ENCODE peak calls at places on chromosomes 6 and 20, in eight cellular contexts. One of them, this sample, is unnamed. For H3K36me3, the result is how much of the 10 kb centered on the place peaks cover.

GRCh38 chr20:11912664-11913415 is 4.9 kb upstream of the BTBD3 start:
- DNase-seq in body of pancreas: no peak
- DNase-seq in lung: no peak
- DNase-seq in OCI-LY7: no peak
- DNase-seq in Panc1: no peak
- DNase-seq in keratinocyte: no peak
- DNase-seq in heart right ventricle: no peak
- DNase-seq in neural progenitor cell: no peak
- DNase-seq in this sample: no peak

GRCh38 chr6:108004861-108005260 is 46.9 kb upstream of the SEC63 start:
- DNase-seq in body of pancreas: no peak
- DNase-seq in lung: no peak
- DNase-seq in OCI-LY7: no peak
- DNase-seq in Panc1: no peak
- DNase-seq in keratinocyte: no peak
- DNase-seq in heart right ventricle: no peak
- DNase-seq in neural progenitor cell: no peak
- DNase-seq in this sample: no peak

GRCh38 chr20:24503352-24503931 is 34.0 kb downstream of the SYNDIG1 start:
- DNase-seq in body of pancreas: no peak
- DNase-seq in lung: peak
- DNase-seq in OCI-LY7: no peak
- DNase-seq in Panc1: no peak
- DNase-seq in keratinocyte: no peak
- DNase-seq in heart right ventricle: peak
- DNase-seq in neural progenitor cell: no peak
- DNase-seq in this sample: no peak

GRCh38 chr20:62088258-62089127 is 22.8 kb upstream of the TAF4 start:
- DNase-seq in body of pancreas: no peak
- DNase-seq in lung: no peak
- DNase-seq in OCI-LY7: no peak
- DNase-seq in Panc1: peak
- DNase-seq in keratinocyte: peak
- DNase-seq in heart right ventricle: no peak
- DNase-seq in neural progenitor cell: no peak
- DNase-seq in this sample: peak

GRCh38 chr6:109762166-109762565 is 71.1 kb downstream of the FIG4 start:
- DNase-seq in body of pancreas: no peak
- DNase-seq in lung: no peak
- DNase-seq in OCI-LY7: no peak
- DNase-seq in Panc1: no peak
- DNase-seq in keratinocyte: no peak
- DNase-seq in heart right ventricle: no peak
- DNase-seq in neural progenitor cell: no peak
- DNase-seq in this sample: peak

GRCh38 chr20:17787816-17788215 is 88.0 kb downstream of the BANF2 start:
- DNase-seq in body of pancreas: no peak
- DNase-seq in lung: no peak
- DNase-seq in OCI-LY7: no peak
- DNase-seq in Panc1: no peak
- DNase-seq in keratinocyte: no peak
- DNase-seq in heart right ventricle: no peak
- DNase-seq in neural progenitor cell: no peak
- DNase-seq in this sample: no peak

GRCh38 chr6:135030056-135030473 is 24.6 kb downstream of the HBS1L start:
- DNase-seq in body of pancreas: no peak
- DNase-seq in lung: no peak
- DNase-seq in OCI-LY7: no peak
- DNase-seq in Panc1: no peak
- DNase-seq in keratinocyte: no peak
- DNase-seq in heart right ventricle: no peak
- DNase-seq in neural progenitor cell: no peak
- DNase-seq in this sample: no peak

GRCh38 chr20:57224641-57225138 is 41.8 kb downstream of the BMP7 start:
- DNase-seq in body of pancreas: no peak
- DNase-seq in lung: no peak
- DNase-seq in OCI-LY7: no peak
- DNase-seq in Panc1: no peak
- DNase-seq in keratinocyte: no peak
- DNase-seq in heart right ventricle: peak
- DNase-seq in neural progenitor cell: peak
- DNase-seq in this sample: no peak

GRCh38 chr6:136403166-136403980 is 113.7 kb upstream of the BCLAF1 start:
- DNase-seq in body of pancreas: no peak
- DNase-seq in lung: no peak
- DNase-seq in OCI-LY7: no peak
- DNase-seq in Panc1: peak
- DNase-seq in keratinocyte: peak
- DNase-seq in heart right ventricle: no peak
- DNase-seq in neural progenitor cell: no peak
- DNase-seq in this sample: peak

GRCh38 chr20:36663026-36663425 is 17.0 kb upstream of the SLA2 start:
- DNase-seq in body of pancreas: no peak
- DNase-seq in lung: no peak
- DNase-seq in OCI-LY7: no peak
- DNase-seq in Panc1: no peak
- DNase-seq in keratinocyte: no peak
- DNase-seq in heart right ventricle: no peak
- DNase-seq in neural progenitor cell: no peak
- DNase-seq in this sample: no peak

GRCh38 chr6:134310206-134310605 is 7.7 kb downstream of the SGK1 start:
- DNase-seq in body of pancreas: no peak
- DNase-seq in lung: no peak
- DNase-seq in OCI-LY7: no peak
- DNase-seq in Panc1: no peak
- DNase-seq in keratinocyte: no peak
- DNase-seq in heart right ventricle: no peak
- DNase-seq in neural progenitor cell: no peak
- DNase-seq in this sample: no peak

GRCh38 chr6:54109611-54110010 is 1.6 kb upstream of the MLIP start:
- DNase-seq in body of pancreas: no peak
- DNase-seq in lung: no peak
- DNase-seq in OCI-LY7: no peak
- DNase-seq in Panc1: no peak
- DNase-seq in keratinocyte: no peak
- DNase-seq in heart right ventricle: no peak
- DNase-seq in neural progenitor cell: no peak
- DNase-seq in this sample: no peak

GRCh38 chr20:57118107-57118769 is 148.2 kb downstream of the BMP7 start:
- DNase-seq in body of pancreas: no peak
- DNase-seq in lung: no peak
- DNase-seq in OCI-LY7: no peak
- DNase-seq in Panc1: no peak
- DNase-seq in keratinocyte: no peak
- DNase-seq in heart right ventricle: no peak
- DNase-seq in neural progenitor cell: no peak
- DNase-seq in this sample: no peak

GRCh38 chr6:117078624-117079023 is 186.7 kb upstream of the VGLL2 start:
- DNase-seq in body of pancreas: no peak
- DNase-seq in lung: no peak
- DNase-seq in OCI-LY7: no peak
- DNase-seq in Panc1: no peak
- DNase-seq in keratinocyte: no peak
- DNase-seq in heart right ventricle: no peak
- DNase-seq in neural progenitor cell: no peak
- DNase-seq in this sample: no peak

DNA sequence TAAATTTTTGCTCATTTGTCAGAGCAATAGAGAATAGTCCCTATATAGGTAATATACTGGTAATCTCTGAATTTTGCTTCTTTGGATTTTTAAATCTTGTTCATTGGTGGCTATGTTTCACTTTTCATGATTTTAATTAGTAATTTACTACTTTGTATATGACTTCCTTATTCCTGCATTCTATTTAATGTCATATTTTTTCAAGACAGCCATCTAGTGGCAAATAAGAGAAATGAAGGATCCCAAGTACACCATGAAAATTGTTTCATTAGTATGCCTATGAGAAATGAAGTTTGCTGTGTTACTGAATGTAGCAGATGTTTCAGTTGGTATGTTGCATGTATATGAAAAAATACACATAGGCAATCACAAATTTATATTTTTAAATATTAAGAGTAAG is 82.4 kb downstream of the ZNF292 start:
- DNase-seq in body of pancreas: no peak
- DNase-seq in lung: no peak
- DNase-seq in OCI-LY7: peak
- DNase-seq in Panc1: peak
- DNase-seq in keratinocyte: no peak
- DNase-seq in heart right ventricle: no peak
- DNase-seq in neural progenitor cell: no peak
- DNase-seq in this sample: no peak
- TF ChIP-seq CTCF in body of pancreas: peak
- TF ChIP-seq CTCF in lung: peak
- TF ChIP-seq CTCF in OCI-LY7: peak
- TF ChIP-seq CTCF in Panc1: peak
- TF ChIP-seq CTCF in keratinocyte: peak
- TF ChIP-seq CTCF in heart right ventricle: peak
- TF ChIP-seq CTCF in neural progenitor cell: peak
- TF ChIP-seq CTCF in this sample: peak

GRCh38 chr6:10518461-10519216 is 2.5 kb upstream of the GCNT2 start:
- DNase-seq in body of pancreas: peak
- DNase-seq in lung: no peak
- DNase-seq in OCI-LY7: peak
- DNase-seq in Panc1: no peak
- DNase-seq in keratinocyte: no peak
- DNase-seq in heart right ventricle: no peak
- DNase-seq in neural progenitor cell: no peak
- DNase-seq in this sample: no peak
- H3K4me3 ChIP-seq in body of pancreas: no peak
- H3K4me3 ChIP-seq in lung: no peak
- H3K4me3 ChIP-seq in OCI-LY7: no peak
- H3K4me3 ChIP-seq in Panc1: no peak
- H3K4me3 ChIP-seq in keratinocyte: no peak
- H3K4me3 ChIP-seq in heart right ventricle: no peak
- H3K4me3 ChIP-seq in neural progenitor cell: no peak
- H3K4me3 ChIP-seq in this sample: no peak

GRCh38 chr20:51651921-51652549 is 109.5 kb upstream of the NFATC2 start:
- DNase-seq in body of pancreas: no peak
- DNase-seq in lung: no peak
- DNase-seq in OCI-LY7: no peak
- DNase-seq in Panc1: no peak
- DNase-seq in keratinocyte: no peak
- DNase-seq in heart right ventricle: no peak
- DNase-seq in neural progenitor cell: no peak
- DNase-seq in this sample: no peak

GRCh38 chr20:51647674-51648570 is 105.4 kb upstream of the NFATC2 start:
- DNase-seq in body of pancreas: no peak
- DNase-seq in lung: no peak
- DNase-seq in OCI-LY7: no peak
- DNase-seq in Panc1: no peak
- DNase-seq in keratinocyte: no peak
- DNase-seq in heart right ventricle: no peak
- DNase-seq in neural progenitor cell: no peak
- DNase-seq in this sample: no peak

GRCh38 chr20:51653226-51653625 is 110.7 kb upstream of the NFATC2 start:
- DNase-seq in body of pancreas: no peak
- DNase-seq in lung: no peak
- DNase-seq in OCI-LY7: no peak
- DNase-seq in Panc1: no peak
- DNase-seq in keratinocyte: no peak
- DNase-seq in heart right ventricle: no peak
- DNase-seq in neural progenitor cell: no peak
- DNase-seq in this sample: no peak

GRCh38 chr20:51648571-51648947 is 106.0 kb upstream of the NFATC2 start:
- DNase-seq in body of pancreas: no peak
- DNase-seq in lung: no peak
- DNase-seq in OCI-LY7: no peak
- DNase-seq in Panc1: no peak
- DNase-seq in keratinocyte: no peak
- DNase-seq in heart right ventricle: no peak
- DNase-seq in neural progenitor cell: no peak
- DNase-seq in this sample: no peak

DNA sequence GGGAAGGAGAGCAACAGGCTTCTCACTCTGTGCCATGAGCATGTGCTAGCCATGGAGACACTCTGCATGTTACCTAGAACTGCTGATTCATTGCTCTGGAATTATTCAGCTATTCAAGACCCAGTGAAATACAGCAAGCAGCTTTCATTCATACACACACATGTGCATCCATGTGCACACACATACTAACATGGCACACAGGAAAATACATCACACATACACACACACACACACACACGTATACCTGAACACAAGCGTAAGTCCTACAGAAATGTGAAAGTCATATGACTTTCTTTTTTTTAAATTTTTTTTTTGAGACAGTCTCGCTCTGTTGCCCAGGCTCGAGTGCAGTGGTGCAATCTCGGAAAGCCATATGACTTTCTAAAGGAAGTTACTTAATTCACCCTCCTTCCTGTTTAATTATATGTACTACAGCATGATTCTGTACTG is 108.2 kb upstream of the NFATC2 start:
- DNase-seq in body of pancreas: no peak
- DNase-seq in lung: no peak
- DNase-seq in OCI-LY7: peak
- DNase-seq in Panc1: no peak
- DNase-seq in keratinocyte: no peak
- DNase-seq in heart right ventricle: no peak
- DNase-seq in neural progenitor cell: no peak
- DNase-seq in this sample: peak
- H3K36me3 ChIP-seq in body of pancreas: under half
- H3K36me3 ChIP-seq in lung: under half
- H3K36me3 ChIP-seq in OCI-LY7: under half
- H3K36me3 ChIP-seq in Panc1: under half
- H3K36me3 ChIP-seq in keratinocyte: under half
- H3K36me3 ChIP-seq in heart right ventricle: under half
- H3K36me3 ChIP-seq in neural progenitor cell: under half
- H3K36me3 ChIP-seq in this sample: under half

GRCh38 chr6:26204332-26205160 is 117.3 kb downstream of the HFE start:
- DNase-seq in body of pancreas: peak
- DNase-seq in lung: peak
- DNase-seq in OCI-LY7: peak
- DNase-seq in Panc1: peak
- DNase-seq in keratinocyte: peak
- DNase-seq in heart right ventricle: peak
- DNase-seq in neural progenitor cell: peak
- DNase-seq in this sample: peak
- TF ChIP-seq CTCF in body of pancreas: peak
- TF ChIP-seq CTCF in lung: no peak
- TF ChIP-seq CTCF in OCI-LY7: peak
- TF ChIP-seq CTCF in Panc1: peak
- TF ChIP-seq CTCF in keratinocyte: peak
- TF ChIP-seq CTCF in heart right ventricle: peak
- TF ChIP-seq CTCF in neural progenitor cell: peak
- TF ChIP-seq CTCF in this sample: peak

GRCh38 chr20:64039293-64040160 is 3.5 kb downstream of the C20orf204 start:
- DNase-seq in body of pancreas: no peak
- DNase-seq in lung: no peak
- DNase-seq in OCI-LY7: no peak
- DNase-seq in Panc1: no peak
- DNase-seq in keratinocyte: no peak
- DNase-seq in heart right ventricle: no peak
- DNase-seq in neural progenitor cell: no peak
- DNase-seq in this sample: no peak
- H3K4me3 ChIP-seq in body of pancreas: no peak
- H3K4me3 ChIP-seq in lung: no peak
- H3K4me3 ChIP-seq in OCI-LY7: peak
- H3K4me3 ChIP-seq in Panc1: peak
- H3K4me3 ChIP-seq in keratinocyte: peak
- H3K4me3 ChIP-seq in heart right ventricle: peak
- H3K4me3 ChIP-seq in neural progenitor cell: peak
- H3K4me3 ChIP-seq in this sample: peak

This sample was measured in kidney epithelial cell.